ENCODE peak calls at places on chromosomes 6 and 20, in seven cellular contexts. A is K562, E is HCT116, V is Panc1, N is H1, Q is GM12878, L is HepG2. F is an unnamed sample.

GRCh38 chr6:56953597-56954388 is 1.1 kb upstream of the BEND6 start:
- DNase-seq in A (peak; percentile 13), E (no peak), V (no peak), N (peak; percentile 72), Q (peak; percentile 38), L (no peak), F (peak; percentile 29)

GRCh38 chr6:39048481-39049399 is at the start of gene GLP1R:
- DNase-seq in A (peak; percentile 44), E (no peak), V (no peak), N (peak; percentile 82), Q (no peak), L (no peak), F (peak; percentile 83)

GRCh38 chr20:36454664-36455427 is 86.5 kb upstream of the MYL9 start:
- DNase-seq in A (no peak), E (no peak), V (no peak), N (peak; percentile 54), Q (no peak), L (peak; percentile 68), F (no peak)

GRCh38 chr20:768426-768978 is at the start of gene SLC52A3:
- DNase-seq in A (peak; percentile 45), E (peak; percentile 86), V (no peak), N (peak; percentile 80), Q (no peak), L (peak; percentile 36), F (no peak)

GRCh38 chr6:33781105-33781975 is 7.6 kb downstream of the LEMD2 start:
- DNase-seq in A (no peak), E (peak; percentile 48), V (peak; percentile 33), N (peak; percentile 72), Q (no peak), L (no peak), F (no peak)

GRCh38 chr6:24982231-24982630 is 46.5 kb upstream of the RIPOR2 start:
- DNase-seq in A (no peak), E (no peak), V (no peak), N (no peak), Q (no peak), L (no peak), F (no peak)

GRCh38 chr6:85078071-85078470 is 313.7 kb upstream of the TBX18 start:
- DNase-seq in A (no peak), E (peak; percentile 26), V (peak; percentile 5), N (no peak), Q (no peak), L (peak; percentile 5), F (no peak)

GRCh38 chr6:156687875-156688549 is 89.2 kb upstream of the ARID1B start:
- DNase-seq in A (peak; percentile 75), E (peak; percentile 10), V (no peak), N (peak; percentile 61), Q (no peak), L (no peak), F (peak; percentile 58)

GRCh38 chr6:143539106-143539505 is 27.6 kb upstream of the FUCA2 start:
- DNase-seq in A (no peak), E (no peak), V (no peak), N (no peak), Q (no peak), L (no peak), F (no peak)

GRCh38 chr6:19502301-19502700 is 334.9 kb upstream of the ID4 start:
- DNase-seq in A (no peak), E (no peak), V (no peak), N (no peak), Q (no peak), L (no peak), F (no peak)

GRCh38 chr6:158772851-158773371 is 46.3 kb downstream of the EZR start:
- DNase-seq in A (no peak), E (no peak), V (no peak), N (no peak), Q (no peak), L (no peak), F (no peak)

GRCh38 chr20:62709537-62709905 is 885 bp downstream of the NTSR1 start:
- DNase-seq in A (no peak), E (no peak), V (no peak), N (no peak), Q (no peak), L (no peak), F (no peak)

GRCh38 chr20:44651507-44652373 is at the start of gene ADA:
- DNase-seq in A (peak; percentile 86), E (no peak), V (no peak), N (peak; percentile 82), Q (no peak), L (peak; percentile 47), F (peak; percentile 94)

GRCh38 chr6:156359912-156360311 is 417.3 kb upstream of the ARID1B start:
- DNase-seq in A (peak; percentile 55), E (no peak), V (no peak), N (peak; percentile 84), Q (no peak), L (peak; percentile 19), F (no peak)

GRCh38 chr20:60086936-60087562 is 128.8 kb downstream of the CDH26 start:
- DNase-seq in A (no peak), E (no peak), V (no peak), N (no peak), Q (no peak), L (no peak), F (no peak)

GRCh38 chr20:54103067-54103761 is 32.8 kb upstream of the BCAS1 start:
- DNase-seq in A (peak; percentile 78), E (peak; percentile 72), V (no peak), N (peak; percentile 95), Q (no peak), L (peak; percentile 96), F (peak; percentile 56)

GRCh38 chr20:61888101-61888865 is 177.4 kb downstream of the TAF4 start:
- DNase-seq in A (no peak), E (no peak), V (no peak), N (no peak), Q (no peak), L (no peak), F (no peak)

GRCh38 chr6:125821825-125822281 is 31.1 kb downstream of the NCOA7 start:
- DNase-seq in A (no peak), E (no peak), V (no peak), N (no peak), Q (no peak), L (peak; percentile 92), F (peak; percentile 21)

GRCh38 chr6:83914953-83915352 is 55.5 kb downstream of the CYB5R4 start:
- DNase-seq in A (no peak), E (no peak), V (no peak), N (no peak), Q (no peak), L (no peak), F (no peak)

GRCh38 chr20:11338506-11339306 is 579.0 kb upstream of the BTBD3 start:
- DNase-seq in A (no peak), E (no peak), V (no peak), N (no peak), Q (no peak), L (no peak), F (no peak)

GRCh38 chr6:170371588-170371987 is 65.0 kb downstream of the FAM120B start:
- DNase-seq in A (no peak), E (no peak), V (no peak), N (no peak), Q (no peak), L (no peak), F (peak; percentile 80)
- TF ChIP-seq SIN3A in A (no peak), E (no peak), V (no peak), N (no peak), Q (no peak), L (no peak), F (no peak)

GRCh38 chr6:136113736-136114173 is 136.4 kb downstream of the MTFR2 start:
- DNase-seq in A (no peak), E (no peak), V (no peak), N (no peak), Q (no peak), L (no peak), F (peak; percentile 66)
- TF ChIP-seq SIN3A in A (no peak), E (no peak), V (no peak), N (no peak), Q (no peak), L (no peak), F (no peak)

DNA sequence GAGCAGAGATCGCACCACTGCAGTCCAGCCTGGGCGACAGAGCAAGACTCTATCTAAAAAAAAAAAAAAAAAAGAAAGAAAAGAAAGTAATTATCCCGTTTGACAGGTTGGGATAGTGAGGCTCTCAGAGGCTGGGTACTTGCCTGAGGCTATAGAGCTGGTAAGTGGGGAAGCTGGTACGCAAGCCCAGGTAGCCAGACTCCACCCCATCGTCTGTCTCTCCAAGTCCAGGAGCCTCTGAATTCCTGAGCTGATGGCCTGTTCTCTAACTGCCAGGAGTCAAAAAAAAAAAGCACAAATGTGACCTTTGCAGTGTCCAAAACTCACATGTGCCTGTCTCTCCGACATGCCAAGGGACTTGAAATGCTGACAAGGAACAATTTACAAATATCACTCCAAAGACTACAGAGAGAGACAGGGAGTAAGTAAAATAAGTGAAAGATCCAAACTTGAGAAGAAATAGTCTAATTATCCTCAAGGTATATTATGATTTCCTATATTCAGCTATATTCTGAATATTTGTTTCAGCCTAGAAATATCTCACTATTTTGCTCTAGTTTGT is 109.1 kb upstream of the SCAF8 start:
- DNase-seq in A (no peak), E (no peak), V (no peak), N (no peak), Q (no peak), L (no peak), F (no peak)
- TF ChIP-seq SIN3A in A (no peak), E (no peak), V (no peak), N (no peak), Q (no peak), L (no peak), F (no peak)

GRCh38 chr6:106101466-106101865 is 15.3 kb downstream of the PRDM1 start:
- DNase-seq in A (no peak), E (no peak), V (no peak), N (no peak), Q (no peak), L (no peak), F (no peak)

GRCh38 chr6:106100755-106101154 is 14.6 kb downstream of the PRDM1 start:
- DNase-seq in A (no peak), E (no peak), V (no peak), N (no peak), Q (no peak), L (no peak), F (no peak)

GRCh38 chr6:106103728-106104109 is 17.6 kb downstream of the PRDM1 start:
- DNase-seq in A (no peak), E (no peak), V (no peak), N (no peak), Q (no peak), L (no peak), F (no peak)

GRCh38 chr6:106102967-106103727 is 17.0 kb downstream of the PRDM1 start:
- DNase-seq in A (no peak), E (no peak), V (no peak), N (no peak), Q (no peak), L (no peak), F (no peak)

GRCh38 chr6:106102034-106102433 is 15.9 kb downstream of the PRDM1 start:
- DNase-seq in A (no peak), E (no peak), V (no peak), N (no peak), Q (peak; percentile 93), L (no peak), F (no peak)
- TF ChIP-seq SIN3A in A (no peak), E (no peak), V (no peak), N (no peak), Q (peak; percentile 40), L (no peak), F (no peak)

GRCh38 chr6:111456208-111456607 is 26.8 kb downstream of the REV3L start:
- DNase-seq in A (no peak), E (no peak), V (no peak), N (no peak), Q (no peak), L (no peak), F (no peak)
- TF ChIP-seq SIN3A in A (no peak), E (no peak), V (no peak), N (no peak), Q (no peak), L (no peak), F (no peak)

F was measured in SK-N-SH.